ENCODE peak calls at places on chromosomes 3 and 15, in six cellular contexts. A, Y, F, S, R and K are unnamed samples. For H3K4me1, the result is how much of the 10 kb centered on the place peaks cover.

GRCh38 chr3:33103480-33103879 is 6.5 kb upstream of the GLB1 start:
- DNase-seq in S (no peak), R (no peak), A (no peak), Y (no peak), F (no peak), K (no peak)

GRCh38 chr3:141227752-141228151 is 3.9 kb upstream of the PXYLP1 start:
- DNase-seq in Y (no peak), F (no peak), R (no peak), A (peak), S (no peak), K (no peak)

GRCh38 chr3:128714887-128715496 is 11.0 kb upstream of the RAB7A start:
- DNase-seq in F (no peak), Y (no peak), R (no peak), A (no peak), S (no peak), K (no peak)

GRCh38 chr3:86867990-86868389 is 123.0 kb downstream of the VGLL3 start:
- DNase-seq in S (no peak), F (no peak), A (peak), Y (no peak), R (no peak), K (no peak)

GRCh38 chr15:95839367-95839782 is 491.1 kb upstream of the NR2F2 start:
- DNase-seq in S (no peak), F (no peak), Y (no peak), A (no peak), R (no peak), K (no peak)

GRCh38 chr15:48447657-48448056 is 116.4 kb downstream of the DUT start:
- DNase-seq in R (no peak), F (no peak), S (no peak), Y (no peak), A (peak), K (peak)

GRCh38 chr3:184349563-184350470 is 11.6 kb downstream of the CLCN2 start:
- DNase-seq in F (no peak), A (no peak), S (no peak), Y (no peak), R (no peak), K (no peak)

GRCh38 chr15:85072917-85073316 is 91.3 kb downstream of the PDE8A start:
- DNase-seq in F (no peak), A (no peak), S (no peak), Y (no peak), R (no peak), K (no peak)

GRCh38 chr15:88661766-88662556 is 23.1 kb downstream of the ISG20 start:
- DNase-seq in F (no peak), S (no peak), R (no peak), Y (peak), A (peak), K (no peak)

GRCh38 chr15:41806291-41807181 is 21.4 kb upstream of the JMJD7 start:
- DNase-seq in F (no peak), Y (no peak), R (peak), S (no peak), A (no peak), K (peak)

GRCh38 chr3:87358066-87358465 is 81.7 kb upstream of the POU1F1 start:
- DNase-seq in Y (no peak), A (no peak), F (no peak), S (no peak), R (no peak), K (no peak)

GRCh38 chr15:70260096-70260495 is 162.4 kb upstream of the TLE3 start:
- DNase-seq in F (no peak), A (no peak), R (no peak), Y (no peak), S (no peak), K (no peak)

GRCh38 chr15:91890614-91891013 is 37.1 kb downstream of the SLCO3A1 start:
- DNase-seq in A (no peak), R (no peak), S (no peak), Y (no peak), F (no peak), K (peak)

GRCh38 chr3:23667536-23668429 is 138.0 kb upstream of the UBE2E1 start:
- DNase-seq in Y (no peak), R (no peak), F (no peak), S (no peak), A (no peak), K (no peak)

GRCh38 chr3:34396288-34396687 is 597.9 kb downstream of the PDCD6IP start:
- DNase-seq in F (no peak), R (no peak), A (no peak), Y (no peak), S (peak), K (no peak)

GRCh38 chr3:6262035-6262434 is 598.9 kb upstream of the GRM7 start:
- DNase-seq in A (no peak), F (no peak), Y (no peak), R (no peak), S (no peak), K (no peak)

GRCh38 chr3:102114264-102114979 is 265.1 kb downstream of the NFKBIZ start:
- DNase-seq in Y (no peak), S (no peak), F (no peak), R (no peak), A (no peak), K (no peak)

GRCh38 chr3:4421121-4421520 is 45.9 kb downstream of the SUMF1 start:
- DNase-seq in S (no peak), F (no peak), A (peak), R (no peak), Y (no peak), K (peak)

GRCh38 chr15:56042982-56043980 is 49.9 kb upstream of the NEDD4 start:
- DNase-seq in A (no peak), F (no peak), R (peak), Y (no peak), S (no peak), K (no peak)

GRCh38 chr3:120642368-120642948 is 39.6 kb downstream of the HGD start:
- DNase-seq in F (no peak), S (no peak), A (peak), Y (no peak), R (no peak), K (no peak)

GRCh38 chr15:40282144-40282869 is 557 bp downstream of the ANKRD63 start:
- DNase-seq in A (no peak), Y (peak), R (no peak), S (peak), F (peak), K (peak)

DNA sequence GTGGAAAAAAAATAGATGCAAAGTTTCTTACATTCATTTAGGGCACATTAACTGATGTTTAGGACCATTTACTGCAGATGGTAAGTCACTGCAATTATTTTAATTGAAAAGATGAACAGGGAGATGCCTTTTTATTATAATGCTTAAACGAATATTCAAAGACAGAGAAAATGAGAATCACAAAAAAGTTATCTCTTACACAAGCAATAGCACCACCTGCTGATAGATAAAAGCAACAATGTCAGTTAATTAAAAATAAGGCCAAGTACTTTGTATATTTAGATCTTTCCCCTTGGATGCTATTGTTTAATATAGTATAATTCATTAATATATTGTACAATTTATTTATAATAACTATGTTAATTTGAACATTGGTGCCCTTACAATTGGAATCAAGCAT is 55.9 kb downstream of the IFT80 start:
- DNase-seq in A (peak), S (no peak), Y (no peak), R (no peak), F (no peak), K (no peak)
- TF ChIP-seq CTCF in A (no peak), S (no peak), Y (no peak), R (peak), F (peak), K (peak)

GRCh38 chr3:100896994-100897393 is 96.2 kb downstream of the ABI3BP start:
- DNase-seq in S (no peak), F (no peak), A (no peak), R (no peak), Y (no peak), K (no peak)

GRCh38 chr3:100899440-100900091 is 93.7 kb downstream of the ABI3BP start:
- DNase-seq in Y (no peak), F (no peak), R (no peak), S (no peak), A (no peak), K (no peak)

GRCh38 chr3:100900671-100901070 is 92.5 kb downstream of the ABI3BP start:
- DNase-seq in A (no peak), R (no peak), Y (no peak), F (no peak), S (no peak), K (no peak)

DNA sequence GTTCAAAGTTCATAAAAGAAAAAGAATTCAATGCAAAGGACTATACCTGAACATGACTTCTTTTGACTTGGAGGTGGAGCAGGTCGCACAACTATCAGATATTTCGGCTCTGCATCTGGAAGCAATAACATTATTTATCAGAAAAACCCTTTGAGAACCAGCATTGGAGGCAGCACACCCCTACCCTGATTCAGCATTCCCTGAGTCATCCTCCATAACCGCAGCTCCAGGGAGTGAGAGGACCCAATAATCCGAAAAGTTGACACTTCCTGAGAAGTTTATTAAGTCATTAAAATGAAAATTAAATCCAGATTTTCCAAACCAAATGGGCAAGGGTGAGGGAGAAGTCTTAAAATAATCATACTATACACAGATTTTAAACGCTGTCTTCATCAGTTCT is 90.6 kb downstream of the ABI3BP start:
- DNase-seq in F (no peak), A (no peak), R (no peak), S (no peak), Y (no peak), K (no peak)
- H3K27ac ChIP-seq in F (no peak), A (no peak), R (no peak), S (no peak), Y (no peak), K (no peak)

DNA sequence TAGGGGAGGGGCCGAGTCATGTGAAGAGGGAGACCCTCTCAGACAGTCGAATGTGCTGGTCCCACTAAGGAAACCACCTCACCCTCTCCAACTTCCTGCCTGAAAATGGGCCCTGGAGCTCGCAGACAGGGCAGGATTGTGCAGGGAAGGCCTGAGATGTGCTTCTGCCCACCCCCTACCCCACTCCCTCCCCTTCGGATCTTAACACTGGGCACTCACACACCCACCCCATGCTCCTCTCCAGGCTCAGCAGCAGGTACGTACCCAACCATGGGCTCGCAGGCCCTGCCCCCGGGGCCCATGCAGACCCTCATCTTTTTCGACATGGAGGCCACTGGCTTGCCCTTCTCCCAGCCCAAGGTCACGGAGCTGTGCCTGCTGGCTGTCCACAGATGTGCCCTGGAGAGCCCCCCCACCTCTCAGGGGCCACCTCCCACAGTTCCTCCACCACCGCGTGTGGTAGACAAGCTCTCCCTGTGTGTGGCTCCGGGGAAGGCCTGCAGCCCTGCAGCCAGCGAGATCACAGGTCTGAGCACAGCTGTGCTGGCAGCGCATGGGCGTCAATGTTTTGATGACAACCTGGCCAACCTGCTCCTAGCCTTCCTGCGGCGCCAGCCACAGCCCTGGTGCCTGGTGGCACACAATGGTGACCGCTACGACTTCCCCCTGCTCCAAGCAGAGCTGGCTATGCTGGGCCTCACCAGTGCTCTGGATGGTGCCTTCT is 20.0 kb downstream of the ATRIP start:
- DNase-seq in Y (no peak), R (peak), A (no peak), F (no peak), S (peak), K (no peak)
- H3K4me1 ChIP-seq in Y (under half), R (half or more), A (under half), F (under half), S (half or more), K (under half)

GRCh38 chr15:25347707-25348106 is 91.1 kb downstream of the UBE3A start:
- DNase-seq in A (no peak), F (no peak), Y (no peak), S (no peak), R (no peak), K (no peak)

GRCh38 chr15:25346371-25346770 is 92.5 kb downstream of the UBE3A start:
- DNase-seq in A (no peak), R (no peak), Y (no peak), S (no peak), F (no peak), K (peak)

GRCh38 chr15:25342629-25343028 is 96.2 kb downstream of the UBE3A start:
- DNase-seq in R (no peak), S (no peak), A (no peak), F (no peak), Y (no peak), K (no peak)

DNA sequence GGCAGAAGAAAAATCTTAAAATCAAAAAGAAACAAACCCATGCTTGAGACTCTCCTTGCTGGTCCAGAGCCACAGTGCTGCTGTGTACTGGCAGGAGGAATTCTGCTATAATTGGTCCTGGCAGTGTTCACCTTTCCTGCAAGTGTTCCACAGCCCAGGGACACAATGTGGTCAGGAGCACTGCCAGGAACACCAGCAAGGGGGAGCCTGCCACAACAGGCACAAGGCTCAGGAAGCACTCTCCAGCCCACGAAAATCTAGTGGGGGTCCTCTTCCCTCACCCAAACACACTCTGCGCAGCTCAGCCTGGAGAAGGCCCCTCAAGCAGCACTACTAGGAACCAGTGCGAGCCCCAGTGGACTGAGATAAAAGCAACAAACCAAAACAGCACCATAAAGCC is 92.9 kb downstream of the UBE3A start:
- DNase-seq in R (peak), F (no peak), S (no peak), A (peak), Y (no peak), K (peak)
- TF ChIP-seq CTCF in R (peak), F (no peak), S (no peak), A (peak), Y (no peak), K (peak)

GRCh38 chr3:197575362-197575761 is 19.6 kb upstream of the BDH1 start:
- DNase-seq in F (no peak), Y (no peak), S (no peak), A (no peak), R (no peak), K (no peak)
- H3K27ac ChIP-seq in F (no peak), Y (no peak), S (no peak), A (no peak), R (no peak), K (no peak)

GRCh38 chr3:187208159-187208558 is 10.9 kb downstream of the RTP1 start:
- DNase-seq in R (no peak), Y (no peak), S (no peak), A (no peak), F (no peak), K (peak)
- H3K4me1 ChIP-seq in R (under half), Y (under half), S (under half), A (under half), F (under half), K (under half)